ENCODE peak calls at places on chromosomes 3 and 15, in six cellular contexts. G is pancreas, I is sigmoid colon, S is esophagus muscularis mucosa, D is cardiac muscle cell, C is AG09319. K is an unnamed sample.

GRCh38 chr15:80188293-80188692 is 35.5 kb downstream of the FAH start:
- DNase-seq in G (no peak), I (no peak), S (no peak), D (no peak), C (no peak), K (no peak)

GRCh38 chr3:129558772-129559564 is 16.0 kb downstream of the H1-8 start:
- DNase-seq in G (no peak), I (no peak), S (no peak), D (peak; percentile 77), C (peak; percentile 79), K (no peak)

GRCh38 chr3:69541823-69542264 is 156.0 kb upstream of the FRMD4B start:
- DNase-seq in G (no peak), I (no peak), S (no peak), D (peak; percentile 6), C (no peak), K (no peak)

GRCh38 chr15:67254238-67255175 is at the start of the genes AAGAB and IQCH:
- DNase-seq in G (peak; percentile 98), I (peak; percentile 98), S (peak; percentile 99), D (peak; percentile 99), C (peak; percentile 94), K (peak; percentile 100)

GRCh38 chr3:14915636-14916222 is 31.7 kb upstream of the NR2C2 start:
- DNase-seq in G (no peak), I (no peak), S (no peak), D (peak; percentile 7), C (no peak), K (peak; percentile 64)

GRCh38 chr15:52678036-52678467 is 1.1 kb downstream of the ATOSA start:
- DNase-seq in G (peak; percentile 68), I (peak; percentile 84), S (peak; percentile 93), D (peak; percentile 66), C (no peak), K (no peak)

GRCh38 chr15:50577492-50577891 is 31.0 kb upstream of the USP50 start:
- DNase-seq in G (no peak), I (no peak), S (no peak), D (no peak), C (no peak), K (no peak)

GRCh38 chr3:177640319-177640997 is 443.2 kb upstream of the TBL1XR1 start:
- DNase-seq in G (no peak), I (no peak), S (no peak), D (no peak), C (no peak), K (no peak)

GRCh38 chr3:55724851-55725250 is 237.7 kb upstream of the WNT5A start:
- DNase-seq in G (no peak), I (no peak), S (peak; percentile 3), D (no peak), C (no peak), K (no peak)

GRCh38 chr3:152021951-152022461 is 148.6 kb downstream of the SUCNR1 start:
- DNase-seq in G (no peak), I (no peak), S (no peak), D (peak; percentile 53), C (peak; percentile 1), K (no peak)

GRCh38 chr3:122314467-122314866 is 10.6 kb upstream of the CSTA start:
- DNase-seq in G (no peak), I (no peak), S (no peak), D (no peak), C (no peak), K (no peak)

GRCh38 chr3:177478170-177478859 is 281.0 kb upstream of the TBL1XR1 start:
- DNase-seq in G (peak; percentile 43), I (no peak), S (no peak), D (peak; percentile 99), C (peak; percentile 99), K (no peak)

GRCh38 chr3:108406661-108407206 is 103.7 kb downstream of the MYH15 start:
- DNase-seq in G (no peak), I (no peak), S (no peak), D (peak; percentile 82), C (peak; percentile 16), K (no peak)

GRCh38 chr3:97821413-97821809 is 400 bp upstream of the CRYBG3 start:
- DNase-seq in G (peak; percentile 35), I (peak; percentile 77), S (no peak), D (no peak), C (no peak), K (peak; percentile 83)

GRCh38 chr3:108450444-108450843 is 60.0 kb downstream of the MYH15 start:
- DNase-seq in G (no peak), I (no peak), S (no peak), D (no peak), C (no peak), K (no peak)

GRCh38 chr3:115399751-115400150 is 223.6 kb upstream of the GAP43 start:
- DNase-seq in G (no peak), I (no peak), S (no peak), D (no peak), C (no peak), K (no peak)

GRCh38 chr15:96381463-96381862 is 51.0 kb downstream of the NR2F2 start:
- DNase-seq in G (no peak), I (no peak), S (no peak), D (no peak), C (no peak), K (no peak)

GRCh38 chr15:27124287-27124830 is 153.4 kb downstream of the GABRG3 start:
- DNase-seq in G (no peak), I (no peak), S (peak; percentile 91), D (peak; percentile 4), C (no peak), K (no peak)

GRCh38 chr15:72758195-72758594 is 25.4 kb downstream of the ADPGK start:
- DNase-seq in G (no peak), I (no peak), S (no peak), D (peak; percentile 93), C (peak; percentile 78), K (no peak)

GRCh38 chr3:76438971-76439370 is 600.9 kb upstream of the ROBO2 start:
- DNase-seq in G (no peak), I (no peak), S (no peak), D (no peak), C (no peak), K (no peak)

GRCh38 chr15:43086551-43086950 is 19.3 kb downstream of the UBR1 start:
- DNase-seq in G (no peak), I (no peak), S (no peak), D (no peak), C (no peak), K (no peak)

GRCh38 chr3:194521514-194522260 is 34.9 kb upstream of the ATP13A3 start:
- DNase-seq in G (no peak), I (no peak), S (no peak), D (peak; percentile 86), C (no peak), K (peak; percentile 15)

GRCh38 chr15:40859206-40859851 is 14.7 kb downstream of the RHOV start:
- DNase-seq in G (peak; percentile 81), I (no peak), S (no peak), D (peak; percentile 84), C (peak; percentile 15), K (peak; percentile 92)

GRCh38 chr15:33460166-33460805 is 149.5 kb downstream of the RYR3 start:
- DNase-seq in G (no peak), I (no peak), S (no peak), D (no peak), C (no peak), K (no peak)

GRCh38 chr3:30943206-30943605 is 48.7 kb upstream of the GADL1 start:
- DNase-seq in G (no peak), I (no peak), S (no peak), D (no peak), C (no peak), K (no peak)

GRCh38 chr15:89506026-89506686 is 9.8 kb upstream of the RHCG start:
- DNase-seq in G (no peak), I (no peak), S (no peak), D (no peak), C (no peak), K (no peak)

GRCh38 chr3:48408823-48409281 is 21.0 kb downstream of the PLXNB1 start:
- DNase-seq in G (peak; percentile 2), I (peak; percentile 53), S (no peak), D (no peak), C (no peak), K (peak; percentile 59)

GRCh38 chr15:92377083-92377789 is 16.4 kb upstream of the ST8SIA2 start:
- DNase-seq in G (no peak), I (no peak), S (no peak), D (no peak), C (no peak), K (no peak)

GRCh38 chr3:122988507-122988906 is 39.1 kb downstream of the SEMA5B start:
- DNase-seq in G (no peak), I (no peak), S (no peak), D (no peak), C (no peak), K (no peak)

DNA sequence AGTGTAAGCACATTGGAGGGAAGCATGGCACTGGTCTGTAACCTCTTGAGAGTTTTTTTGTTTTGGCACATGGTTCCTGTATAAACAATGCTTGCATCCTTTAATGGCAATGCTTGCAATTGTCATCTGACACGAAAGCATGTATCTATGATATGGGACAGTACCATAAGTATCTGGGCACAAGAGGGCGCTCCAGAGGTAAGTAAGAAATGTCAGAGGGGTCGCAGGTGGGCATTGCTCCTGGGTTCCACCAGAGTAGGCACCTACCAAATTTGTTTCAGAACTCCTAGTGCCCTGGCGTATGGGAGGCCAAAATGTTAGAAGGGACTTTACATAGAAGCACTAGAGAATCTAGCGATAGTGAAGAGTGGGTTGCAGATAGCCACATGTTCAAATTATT is 58.7 kb upstream of the BCHE start:
- DNase-seq in G (no peak), I (no peak), S (no peak), D (no peak), C (no peak), K (no peak)
- TF ChIP-seq CTCF in G (no peak), I (no peak), S (no peak), D (no peak), C (no peak), K (no peak)

GRCh38 chr15:75620776-75621536 is 4.6 kb downstream of the SNUPN start:
- DNase-seq in G (no peak), I (peak; percentile 94), S (peak; percentile 94), D (peak; percentile 97), C (peak; percentile 86), K (peak; percentile 88)
- TF ChIP-seq CTCF in G (no peak), I (no peak), S (no peak), D (peak; percentile 35), C (peak; percentile 48), K (peak; percentile 48)

GRCh38 chr3:187709155-187709554 is 6.8 kb upstream of the RTP2 start:
- DNase-seq in G (no peak), I (no peak), S (no peak), D (no peak), C (no peak), K (no peak)
- TF ChIP-seq CTCF in G (no peak), I (no peak), S (no peak), D (no peak), C (no peak), K (no peak)

DNA sequence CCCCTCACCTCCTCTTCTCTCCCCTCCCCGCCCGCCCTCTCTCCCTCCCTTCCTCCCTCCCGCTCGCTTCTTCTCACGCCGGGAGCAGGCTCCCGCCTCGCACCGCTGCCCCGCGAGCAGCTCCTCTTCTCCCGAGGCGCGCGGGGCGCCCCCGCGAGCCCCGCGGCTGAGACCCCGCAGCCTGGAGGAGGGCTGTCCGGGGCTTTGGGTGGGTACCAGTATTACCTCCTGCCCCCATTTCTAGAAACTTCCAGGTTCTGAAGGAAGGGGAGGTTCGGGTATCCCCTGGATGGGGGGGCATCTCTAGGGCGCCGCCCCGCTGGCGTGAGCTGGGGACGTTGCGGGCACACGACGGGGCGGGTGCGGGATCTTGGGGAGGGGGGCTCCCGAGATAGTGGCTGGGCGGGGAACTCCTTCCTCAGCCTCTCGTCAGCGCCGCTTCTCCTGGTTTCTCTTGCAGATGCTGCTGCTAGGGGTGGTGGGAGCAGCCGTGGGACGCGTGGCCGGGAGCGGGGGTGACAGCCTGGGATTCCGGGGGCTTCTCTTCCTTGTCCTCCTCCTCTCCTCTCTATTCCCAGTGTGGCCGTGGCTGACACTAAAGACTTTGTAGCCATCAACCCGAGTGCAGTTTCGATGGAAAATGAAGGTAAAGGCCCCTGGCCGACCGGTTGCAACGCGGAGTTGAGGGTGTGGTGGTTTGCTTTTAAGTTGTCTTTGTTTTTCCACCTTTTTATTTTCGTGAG is 417 bp downstream of the ATP2C1 start:
- DNase-seq in G (peak; percentile 16), I (peak; percentile 67), S (no peak), D (peak; percentile 23), C (no peak), K (no peak)
- TF ChIP-seq CTCF in G (no peak), I (no peak), S (no peak), D (no peak), C (no peak), K (peak; percentile 15)

K was measured in osteocyte.